ENCODE peak calls at places on chromosome 1, in six cellular contexts. One of them, this sample, is unnamed.
A peak's percentile ranks its signal among the peaks of the same experiment; 100 is the strongest.

GRCh38 chr1:231612393-231613089 is 14.0 kb upstream of the DISC1 start:
- DNase-seq in WTC11: no peak
- DNase-seq in K562: no peak
- DNase-seq in H1: no peak
- DNase-seq in GM12878: peak; percentile 49
- DNase-seq in HepG2: no peak
- DNase-seq in this sample: no peak

GRCh38 chr1:87766737-87767136 is 438.1 kb downstream of the LMO4 start:
- DNase-seq in WTC11: no peak
- DNase-seq in K562: no peak
- DNase-seq in H1: no peak
- DNase-seq in GM12878: no peak
- DNase-seq in HepG2: no peak
- DNase-seq in this sample: no peak

GRCh38 chr1:233721003-233721595 is 107.2 kb downstream of the KCNK1 start:
- DNase-seq in WTC11: no peak
- DNase-seq in K562: no peak
- DNase-seq in H1: no peak
- DNase-seq in GM12878: peak; percentile 11
- DNase-seq in HepG2: peak; percentile 4
- DNase-seq in this sample: peak; percentile 37

GRCh38 chr1:9874959-9875635 is 35.0 kb downstream of the CTNNBIP1 start:
- DNase-seq in WTC11: peak; percentile 89
- DNase-seq in K562: peak; percentile 98
- DNase-seq in H1: peak; percentile 61
- DNase-seq in GM12878: peak; percentile 20
- DNase-seq in HepG2: peak; percentile 68
- DNase-seq in this sample: peak; percentile 95

GRCh38 chr1:59505596-59506028 is 208.7 kb downstream of the FGGY start:
- DNase-seq in WTC11: no peak
- DNase-seq in K562: no peak
- DNase-seq in H1: no peak
- DNase-seq in GM12878: no peak
- DNase-seq in HepG2: no peak
- DNase-seq in this sample: no peak

GRCh38 chr1:27607239-27607804 is 3.4 kb upstream of the AHDC1 start:
- DNase-seq in WTC11: peak; percentile 77
- DNase-seq in K562: peak; percentile 82
- DNase-seq in H1: no peak
- DNase-seq in GM12878: no peak
- DNase-seq in HepG2: peak; percentile 96
- DNase-seq in this sample: peak; percentile 84

GRCh38 chr1:115052454-115053083 is 22.9 kb downstream of the TSHB start:
- DNase-seq in WTC11: peak; percentile 73
- DNase-seq in K562: peak; percentile 70
- DNase-seq in H1: no peak
- DNase-seq in GM12878: no peak
- DNase-seq in HepG2: peak; percentile 57
- DNase-seq in this sample: peak; percentile 92

GRCh38 chr1:61012365-61012764 is 70.0 kb upstream of the NFIA start:
- DNase-seq in WTC11: no peak
- DNase-seq in K562: peak; percentile 28
- DNase-seq in H1: no peak
- DNase-seq in GM12878: no peak
- DNase-seq in HepG2: no peak
- DNase-seq in this sample: no peak

GRCh38 chr1:26734501-26735058 is 38.8 kb downstream of the ARID1A start:
- DNase-seq in WTC11: no peak
- DNase-seq in K562: no peak
- DNase-seq in H1: no peak
- DNase-seq in GM12878: no peak
- DNase-seq in HepG2: no peak
- DNase-seq in this sample: no peak

GRCh38 chr1:156095906-156096508 is 13.7 kb upstream of the MEX3A start:
- DNase-seq in WTC11: no peak
- DNase-seq in K562: no peak
- DNase-seq in H1: no peak
- DNase-seq in GM12878: no peak
- DNase-seq in HepG2: no peak
- DNase-seq in this sample: no peak
- TF ChIP-seq CTCF in WTC11: no peak
- TF ChIP-seq CTCF in K562: no peak
- TF ChIP-seq CTCF in H1: no peak
- TF ChIP-seq CTCF in GM12878: no peak
- TF ChIP-seq CTCF in HepG2: no peak
- TF ChIP-seq CTCF in this sample: no peak

GRCh38 chr1:176575991-176576390 is 113.0 kb downstream of the PAPPA2 start:
- DNase-seq in WTC11: no peak
- DNase-seq in K562: no peak
- DNase-seq in H1: no peak
- DNase-seq in GM12878: no peak
- DNase-seq in HepG2: no peak
- DNase-seq in this sample: no peak

GRCh38 chr1:176577651-176578197 is 114.7 kb downstream of the PAPPA2 start:
- DNase-seq in WTC11: no peak
- DNase-seq in K562: no peak
- DNase-seq in H1: no peak
- DNase-seq in GM12878: no peak
- DNase-seq in HepG2: no peak
- DNase-seq in this sample: no peak

GRCh38 chr1:176576670-176577069 is 113.7 kb downstream of the PAPPA2 start:
- DNase-seq in WTC11: no peak
- DNase-seq in K562: no peak
- DNase-seq in H1: no peak
- DNase-seq in GM12878: no peak
- DNase-seq in HepG2: no peak
- DNase-seq in this sample: no peak

GRCh38 chr1:176574756-176575155 is 111.8 kb downstream of the PAPPA2 start:
- DNase-seq in WTC11: no peak
- DNase-seq in K562: no peak
- DNase-seq in H1: no peak
- DNase-seq in GM12878: no peak
- DNase-seq in HepG2: no peak
- DNase-seq in this sample: no peak

DNA sequence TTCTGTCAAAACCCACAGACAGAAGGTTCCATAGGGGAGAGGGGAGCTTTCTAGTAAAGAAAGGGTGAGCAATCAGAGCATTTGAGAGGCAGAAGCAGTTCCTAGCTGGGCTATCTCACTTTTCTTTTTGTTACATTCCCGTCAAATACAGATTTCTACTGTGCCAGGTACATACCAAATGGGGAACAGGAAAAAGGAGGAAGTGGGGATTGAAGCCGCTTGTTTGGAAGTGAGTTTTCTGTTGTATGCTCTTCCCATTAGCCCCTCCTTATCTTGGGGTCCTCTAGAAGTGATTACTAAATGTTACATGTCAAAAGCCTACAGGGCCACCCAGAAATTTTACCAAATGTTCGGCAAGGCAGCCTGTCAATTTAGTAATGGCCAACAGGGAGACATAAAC is 116.1 kb downstream of the PAPPA2 start:
- DNase-seq in WTC11: no peak
- DNase-seq in K562: no peak
- DNase-seq in H1: no peak
- DNase-seq in GM12878: no peak
- DNase-seq in HepG2: no peak
- DNase-seq in this sample: no peak
- TF ChIP-seq CREB1 in WTC11: no peak
- TF ChIP-seq CREB1 in K562: no peak
- TF ChIP-seq CREB1 in H1: no peak
- TF ChIP-seq CREB1 in GM12878: no peak
- TF ChIP-seq CREB1 in HepG2: no peak
- TF ChIP-seq CREB1 in this sample: no peak

GRCh38 chr1:96842215-96842614 is 120.6 kb downstream of the PTBP2 start:
- DNase-seq in WTC11: no peak
- DNase-seq in K562: no peak
- DNase-seq in H1: no peak
- DNase-seq in GM12878: no peak
- DNase-seq in HepG2: no peak
- DNase-seq in this sample: peak; percentile 22

GRCh38 chr1:96840396-96840795 is 118.8 kb downstream of the PTBP2 start:
- DNase-seq in WTC11: no peak
- DNase-seq in K562: no peak
- DNase-seq in H1: no peak
- DNase-seq in GM12878: no peak
- DNase-seq in HepG2: no peak
- DNase-seq in this sample: no peak

GRCh38 chr1:96843601-96844000 is 122.0 kb downstream of the PTBP2 start:
- DNase-seq in WTC11: no peak
- DNase-seq in K562: no peak
- DNase-seq in H1: no peak
- DNase-seq in GM12878: no peak
- DNase-seq in HepG2: no peak
- DNase-seq in this sample: no peak

GRCh38 chr1:96843196-96843595 is 121.6 kb downstream of the PTBP2 start:
- DNase-seq in WTC11: no peak
- DNase-seq in K562: no peak
- DNase-seq in H1: no peak
- DNase-seq in GM12878: no peak
- DNase-seq in HepG2: no peak
- DNase-seq in this sample: no peak

DNA sequence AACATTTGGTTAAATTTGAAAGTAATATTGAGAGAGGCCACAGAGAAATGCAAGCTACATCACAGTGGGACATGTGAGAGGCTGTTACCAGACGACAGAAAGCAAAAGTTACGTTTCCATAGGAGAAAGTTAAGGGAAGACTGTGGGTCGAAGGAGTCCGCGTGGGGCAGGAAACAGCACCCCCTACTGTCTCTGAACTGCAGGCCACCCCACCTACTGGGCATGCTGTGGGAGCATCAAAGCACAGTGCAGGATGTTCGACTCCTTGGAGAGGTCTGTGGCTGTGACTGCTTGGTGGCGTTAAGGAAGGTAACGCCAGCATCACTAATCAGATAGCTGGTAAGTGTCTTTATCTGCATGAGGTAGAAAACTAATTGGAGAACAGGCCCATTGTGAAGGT is 123.9 kb downstream of the PTBP2 start:
- DNase-seq in WTC11: peak; percentile 69
- DNase-seq in K562: peak; percentile 55
- DNase-seq in H1: peak; percentile 33
- DNase-seq in GM12878: no peak
- DNase-seq in HepG2: peak; percentile 15
- DNase-seq in this sample: peak; percentile 73
- TF ChIP-seq CTCF in WTC11: peak; percentile 73
- TF ChIP-seq CTCF in K562: peak; percentile 93
- TF ChIP-seq CTCF in H1: peak; percentile 90
- TF ChIP-seq CTCF in GM12878: peak; percentile 78
- TF ChIP-seq CTCF in HepG2: peak; percentile 91
- TF ChIP-seq CTCF in this sample: peak; percentile 91

GRCh38 chr1:107057197-107058133 is 991 bp downstream of the PRMT6 start:
- DNase-seq in WTC11: peak; percentile 58
- DNase-seq in K562: peak; percentile 61
- DNase-seq in H1: peak; percentile 21
- DNase-seq in GM12878: no peak
- DNase-seq in HepG2: peak; percentile 6
- DNase-seq in this sample: peak; percentile 79
- TF ChIP-seq CREB1 in WTC11: no peak
- TF ChIP-seq CREB1 in K562: peak; percentile 33
- TF ChIP-seq CREB1 in H1: no peak
- TF ChIP-seq CREB1 in GM12878: no peak
- TF ChIP-seq CREB1 in HepG2: no peak
- TF ChIP-seq CREB1 in this sample: no peak

DNA sequence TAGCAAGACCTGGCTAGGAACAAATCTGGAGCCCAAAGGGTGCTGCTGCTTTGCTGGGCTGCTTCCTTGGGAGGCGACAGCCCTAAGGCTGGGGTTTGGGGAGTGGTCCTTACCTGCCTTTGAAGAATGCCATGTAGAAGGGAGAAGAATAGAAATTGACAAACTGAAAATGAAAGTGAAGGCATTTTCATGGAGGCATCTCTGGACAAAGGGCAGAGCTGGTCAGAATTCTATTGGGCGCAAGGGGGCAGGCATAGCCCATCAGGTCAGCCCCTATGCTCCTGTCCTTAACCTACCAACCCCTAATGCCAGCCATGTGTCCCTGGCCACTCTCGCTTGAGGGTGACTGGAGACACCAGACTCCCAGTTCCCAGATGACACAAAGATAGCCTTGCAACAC is 7.6 kb upstream of the ARHGEF19 start:
- DNase-seq in WTC11: no peak
- DNase-seq in K562: no peak
- DNase-seq in H1: no peak
- DNase-seq in GM12878: no peak
- DNase-seq in HepG2: no peak
- DNase-seq in this sample: no peak
- TF ChIP-seq CTCF in WTC11: no peak
- TF ChIP-seq CTCF in K562: peak; percentile 11
- TF ChIP-seq CTCF in H1: no peak
- TF ChIP-seq CTCF in GM12878: no peak
- TF ChIP-seq CTCF in HepG2: peak; percentile 56
- TF ChIP-seq CTCF in this sample: peak; percentile 35

This sample was measured in GM23338.